ENCODE peak calls at places on chromosome 1, in seven cellular contexts. M, C, Z, K, J, E and B are unnamed samples.

GRCh38 chr1:86137458-86137857 is 19.1 kb downstream of the COL24A1 start:
- DNase-seq in Z (peak), M (no peak), J (peak), C (no peak), E (no peak), K (no peak), B (no peak)

GRCh38 chr1:239566074-239566473 is 179.7 kb downstream of the CHRM3 start:
- DNase-seq in M (no peak), C (no peak), Z (no peak), K (no peak), E (no peak), J (no peak), B (no peak)

GRCh38 chr1:237282266-237282783 is 240.3 kb downstream of the RYR2 start:
- DNase-seq in J (no peak), C (no peak), Z (no peak), E (no peak), M (no peak), K (no peak), B (no peak)

GRCh38 chr1:245278846-245279245 is 124.1 kb downstream of the KIF26B start:
- DNase-seq in J (no peak), K (no peak), M (no peak), E (no peak), Z (no peak), C (no peak), B (no peak)

GRCh38 chr1:190022709-190023108 is 455.0 kb downstream of the BRINP3 start:
- DNase-seq in Z (peak), J (peak), K (no peak), C (no peak), E (no peak), M (no peak), B (no peak)

GRCh38 chr1:172708452-172708851 is 49.5 kb downstream of the FASLG start:
- DNase-seq in J (no peak), C (no peak), E (no peak), Z (no peak), M (no peak), K (no peak), B (no peak)

GRCh38 chr1:2583331-2583791 is 3.2 kb upstream of the PRXL2B start:
- DNase-seq in K (no peak), E (no peak), C (no peak), Z (no peak), M (peak), J (no peak), B (no peak)

GRCh38 chr1:35640380-35641232 is 720 bp downstream of the PSMB2 start:
- DNase-seq in Z (no peak), K (no peak), J (no peak), C (no peak), E (no peak), M (no peak), B (no peak)

GRCh38 chr1:20281801-20282200 is 8.9 kb upstream of the VWA5B1 start:
- DNase-seq in M (no peak), E (no peak), J (no peak), C (no peak), Z (peak), K (no peak), B (no peak)

GRCh38 chr1:23376890-23377811 is 7.5 kb upstream of the ZNF436 start:
- DNase-seq in E (peak), K (no peak), J (no peak), M (peak), Z (peak), C (no peak), B (peak)

GRCh38 chr1:167452483-167452882 is 65.8 kb downstream of the CD247 start:
- DNase-seq in Z (no peak), K (no peak), J (no peak), C (no peak), M (no peak), E (no peak), B (no peak)